ENCODE peak calls at places on chromosomes 5 and 9, in seven cellular contexts. One of them, this sample, is unnamed.

GRCh38 chr9:94065535-94065961 is 18.7 kb upstream of the PTPDC1 start:
- DNase-seq in HepG2: peak
- DNase-seq in GM12878: peak
- DNase-seq in IMR-90: peak
- DNase-seq in K562: peak
- DNase-seq in A549: peak
- DNase-seq in H1: peak
- DNase-seq in this sample: peak

GRCh38 chr5:142512041-142512679 is 173.7 kb downstream of the FGF1 start:
- DNase-seq in GM12878: no peak
- DNase-seq in HepG2: no peak
- DNase-seq in A549: no peak
- DNase-seq in H1: no peak
- DNase-seq in K562: no peak
- DNase-seq in IMR-90: peak
- DNase-seq in this sample: no peak

GRCh38 chr5:102511666-102512065 is 12.9 kb upstream of the SLCO6A1 start:
- DNase-seq in K562: no peak
- DNase-seq in IMR-90: no peak
- DNase-seq in H1: no peak
- DNase-seq in A549: no peak
- DNase-seq in HepG2: no peak
- DNase-seq in GM12878: no peak
- DNase-seq in this sample: no peak

GRCh38 chr9:1125741-1126140 is 75.6 kb downstream of the DMRT2 start:
- DNase-seq in HepG2: no peak
- DNase-seq in H1: no peak
- DNase-seq in GM12878: no peak
- DNase-seq in IMR-90: peak
- DNase-seq in A549: peak
- DNase-seq in K562: no peak
- DNase-seq in this sample: no peak

GRCh38 chr9:12784461-12785250 is 9.8 kb downstream of the LURAP1L start:
- DNase-seq in K562: no peak
- DNase-seq in A549: peak
- DNase-seq in H1: no peak
- DNase-seq in HepG2: peak
- DNase-seq in IMR-90: peak
- DNase-seq in GM12878: no peak
- DNase-seq in this sample: peak

GRCh38 chr9:83544002-83544698 is 5.9 kb upstream of the FRMD3 start:
- DNase-seq in K562: peak
- DNase-seq in A549: peak
- DNase-seq in HepG2: peak
- DNase-seq in GM12878: peak
- DNase-seq in IMR-90: peak
- DNase-seq in H1: no peak
- DNase-seq in this sample: peak

GRCh38 chr5:125409496-125410351 is 663.3 kb upstream of the ZNF608 start:
- DNase-seq in K562: no peak
- DNase-seq in IMR-90: peak
- DNase-seq in HepG2: no peak
- DNase-seq in A549: no peak
- DNase-seq in H1: no peak
- DNase-seq in GM12878: no peak
- DNase-seq in this sample: no peak

GRCh38 chr5:125683669-125684068 is 739.5 kb upstream of the GRAMD2B start:
- DNase-seq in IMR-90: peak
- DNase-seq in GM12878: no peak
- DNase-seq in H1: no peak
- DNase-seq in HepG2: no peak
- DNase-seq in A549: no peak
- DNase-seq in K562: no peak
- DNase-seq in this sample: no peak

GRCh38 chr9:82488702-82489578 is 500.4 kb downstream of the SPATA31D1 start:
- DNase-seq in A549: no peak
- DNase-seq in IMR-90: peak
- DNase-seq in H1: no peak
- DNase-seq in GM12878: no peak
- DNase-seq in K562: no peak
- DNase-seq in HepG2: peak
- DNase-seq in this sample: no peak

GRCh38 chr5:176716320-176716719 is 69.0 kb downstream of the TSPAN17 start:
- DNase-seq in HepG2: no peak
- DNase-seq in IMR-90: peak
- DNase-seq in H1: no peak
- DNase-seq in GM12878: no peak
- DNase-seq in K562: no peak
- DNase-seq in A549: peak
- DNase-seq in this sample: peak

GRCh38 chr9:82127993-82128710 is 139.6 kb downstream of the SPATA31D1 start:
- DNase-seq in H1: no peak
- DNase-seq in A549: no peak
- DNase-seq in GM12878: no peak
- DNase-seq in K562: no peak
- DNase-seq in HepG2: no peak
- DNase-seq in IMR-90: no peak
- DNase-seq in this sample: no peak

GRCh38 chr5:180026320-180026719 is 45.2 kb downstream of the RNF130 start:
- DNase-seq in H1: no peak
- DNase-seq in HepG2: peak
- DNase-seq in K562: peak
- DNase-seq in A549: peak
- DNase-seq in GM12878: no peak
- DNase-seq in IMR-90: peak
- DNase-seq in this sample: no peak

GRCh38 chr9:137383453-137384115 is 39.4 kb downstream of the EXD3 start:
- DNase-seq in K562: no peak
- DNase-seq in GM12878: no peak
- DNase-seq in H1: no peak
- DNase-seq in HepG2: no peak
- DNase-seq in IMR-90: no peak
- DNase-seq in A549: no peak
- DNase-seq in this sample: no peak

GRCh38 chr5:141814064-141814982 is 63.9 kb downstream of the PCDH1 start:
- DNase-seq in A549: peak
- DNase-seq in K562: peak
- DNase-seq in H1: no peak
- DNase-seq in IMR-90: no peak
- DNase-seq in GM12878: no peak
- DNase-seq in HepG2: peak
- DNase-seq in this sample: peak

GRCh38 chr5:157820593-157821252 is 38.2 kb downstream of the CLINT1 start:
- DNase-seq in K562: peak
- DNase-seq in GM12878: no peak
- DNase-seq in IMR-90: peak
- DNase-seq in H1: no peak
- DNase-seq in A549: peak
- DNase-seq in HepG2: peak
- DNase-seq in this sample: peak

GRCh38 chr9:129027685-129028191 is 393 bp downstream of the SH3GLB2 start:
- DNase-seq in A549: peak
- DNase-seq in H1: no peak
- DNase-seq in GM12878: no peak
- DNase-seq in IMR-90: no peak
- DNase-seq in K562: peak
- DNase-seq in HepG2: peak
- DNase-seq in this sample: no peak

GRCh38 chr5:149901511-149901910 is 43.1 kb downstream of the PDE6A start:
- DNase-seq in A549: no peak
- DNase-seq in K562: no peak
- DNase-seq in GM12878: no peak
- DNase-seq in IMR-90: no peak
- DNase-seq in H1: no peak
- DNase-seq in HepG2: no peak
- DNase-seq in this sample: no peak

GRCh38 chr5:149903441-149903840 is 41.2 kb downstream of the PDE6A start:
- DNase-seq in A549: no peak
- DNase-seq in K562: no peak
- DNase-seq in H1: no peak
- DNase-seq in IMR-90: no peak
- DNase-seq in GM12878: no peak
- DNase-seq in HepG2: no peak
- DNase-seq in this sample: no peak

GRCh38 chr5:149902177-149902576 is 42.4 kb downstream of the PDE6A start:
- DNase-seq in H1: no peak
- DNase-seq in HepG2: no peak
- DNase-seq in IMR-90: no peak
- DNase-seq in GM12878: no peak
- DNase-seq in A549: peak
- DNase-seq in K562: no peak
- DNase-seq in this sample: no peak

GRCh38 chr5:149904977-149905376 is 39.6 kb downstream of the PDE6A start:
- DNase-seq in H1: no peak
- DNase-seq in GM12878: no peak
- DNase-seq in K562: no peak
- DNase-seq in A549: no peak
- DNase-seq in HepG2: no peak
- DNase-seq in IMR-90: no peak
- DNase-seq in this sample: no peak

GRCh38 chr5:149904293-149904886 is 40.2 kb downstream of the PDE6A start:
- DNase-seq in IMR-90: no peak
- DNase-seq in HepG2: peak
- DNase-seq in A549: no peak
- DNase-seq in K562: no peak
- DNase-seq in GM12878: no peak
- DNase-seq in H1: no peak
- DNase-seq in this sample: no peak
- TF ChIP-seq CEBPB in IMR-90: no peak
- TF ChIP-seq CEBPB in HepG2: peak
- TF ChIP-seq CEBPB in A549: no peak
- TF ChIP-seq CEBPB in K562: peak
- TF ChIP-seq CEBPB in GM12878: no peak
- TF ChIP-seq CEBPB in H1: no peak
- TF ChIP-seq CEBPB in this sample: no peak

DNA sequence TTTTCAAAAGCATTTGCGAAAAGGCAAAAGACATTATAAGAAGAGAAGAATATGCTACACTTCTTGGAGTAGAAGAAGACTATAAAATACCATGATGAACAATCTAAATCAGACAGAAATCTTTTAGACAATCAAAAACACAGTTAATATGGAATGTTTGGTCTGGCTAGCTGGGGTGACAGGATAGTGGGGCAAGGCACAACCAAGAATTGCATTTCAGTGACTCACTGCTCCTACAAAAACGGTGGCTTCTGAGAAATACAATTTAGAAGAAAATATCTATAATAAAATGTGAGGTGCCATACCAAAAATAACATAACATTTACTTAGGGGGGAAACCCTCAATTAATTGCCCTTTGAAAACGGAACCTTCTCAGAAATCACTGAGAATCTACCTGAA is 363.4 kb downstream of the NPR3 start:
- DNase-seq in K562: no peak
- DNase-seq in HepG2: no peak
- DNase-seq in H1: no peak
- DNase-seq in IMR-90: peak
- DNase-seq in A549: no peak
- DNase-seq in GM12878: no peak
- DNase-seq in this sample: no peak
- TF ChIP-seq CEBPB in K562: no peak
- TF ChIP-seq CEBPB in HepG2: no peak
- TF ChIP-seq CEBPB in H1: no peak
- TF ChIP-seq CEBPB in IMR-90: peak
- TF ChIP-seq CEBPB in A549: no peak
- TF ChIP-seq CEBPB in GM12878: no peak
- TF ChIP-seq CEBPB in this sample: no peak

GRCh38 chr5:65391591-65391990 is 90.1 kb downstream of the ADAMTS6 start:
- DNase-seq in A549: no peak
- DNase-seq in GM12878: no peak
- DNase-seq in IMR-90: peak
- DNase-seq in H1: no peak
- DNase-seq in K562: no peak
- DNase-seq in HepG2: no peak
- DNase-seq in this sample: no peak

GRCh38 chr5:65395526-65396155 is 86.1 kb downstream of the ADAMTS6 start:
- DNase-seq in IMR-90: peak
- DNase-seq in GM12878: no peak
- DNase-seq in H1: no peak
- DNase-seq in K562: no peak
- DNase-seq in HepG2: no peak
- DNase-seq in A549: no peak
- DNase-seq in this sample: no peak

GRCh38 chr5:65394078-65394477 is 87.6 kb downstream of the ADAMTS6 start:
- DNase-seq in GM12878: no peak
- DNase-seq in IMR-90: peak
- DNase-seq in K562: no peak
- DNase-seq in HepG2: peak
- DNase-seq in H1: no peak
- DNase-seq in A549: peak
- DNase-seq in this sample: no peak

GRCh38 chr5:65390208-65390607 is 91.5 kb downstream of the ADAMTS6 start:
- DNase-seq in IMR-90: no peak
- DNase-seq in H1: no peak
- DNase-seq in K562: no peak
- DNase-seq in GM12878: no peak
- DNase-seq in HepG2: no peak
- DNase-seq in A549: no peak
- DNase-seq in this sample: no peak
- TF ChIP-seq CEBPB in IMR-90: no peak
- TF ChIP-seq CEBPB in H1: no peak
- TF ChIP-seq CEBPB in K562: no peak
- TF ChIP-seq CEBPB in GM12878: no peak
- TF ChIP-seq CEBPB in HepG2: no peak
- TF ChIP-seq CEBPB in A549: no peak
- TF ChIP-seq CEBPB in this sample: no peak

GRCh38 chr5:168779333-168779732 is 200.2 kb upstream of the PANK3 start:
- DNase-seq in H1: no peak
- DNase-seq in GM12878: no peak
- DNase-seq in K562: no peak
- DNase-seq in IMR-90: no peak
- DNase-seq in HepG2: no peak
- DNase-seq in A549: no peak
- DNase-seq in this sample: no peak
- TF ChIP-seq CEBPB in H1: no peak
- TF ChIP-seq CEBPB in GM12878: no peak
- TF ChIP-seq CEBPB in K562: no peak
- TF ChIP-seq CEBPB in IMR-90: no peak
- TF ChIP-seq CEBPB in HepG2: no peak
- TF ChIP-seq CEBPB in A549: no peak
- TF ChIP-seq CEBPB in this sample: no peak

GRCh38 chr9:133706651-133707050 is 31.5 kb downstream of the SARDH start:
- DNase-seq in HepG2: no peak
- DNase-seq in H1: no peak
- DNase-seq in A549: no peak
- DNase-seq in IMR-90: no peak
- DNase-seq in GM12878: no peak
- DNase-seq in K562: no peak
- DNase-seq in this sample: no peak
- TF ChIP-seq CEBPB in HepG2: no peak
- TF ChIP-seq CEBPB in H1: no peak
- TF ChIP-seq CEBPB in A549: no peak
- TF ChIP-seq CEBPB in IMR-90: no peak
- TF ChIP-seq CEBPB in GM12878: no peak
- TF ChIP-seq CEBPB in K562: no peak
- TF ChIP-seq CEBPB in this sample: no peak